ENCODE peak calls at places on chromosomes 5 and 9, in four cellular contexts. One of them, this sample, is unnamed.
A peak's percentile ranks its signal among the peaks of the same experiment; 100 is the strongest.

GRCh38 chr5:41763096-41763495 is 107.1 kb downstream of the OXCT1 start:
- DNase-seq in ovary: no peak
- DNase-seq in sigmoid colon: no peak
- DNase-seq in SK-N-SH: no peak
- DNase-seq in this sample: no peak

GRCh38 chr5:59779453-59779852 is 114.1 kb downstream of the PDE4D start:
- DNase-seq in sigmoid colon: no peak
- DNase-seq in ovary: no peak
- DNase-seq in SK-N-SH: no peak
- DNase-seq in this sample: no peak

GRCh38 chr9:70641031-70641430 is 226.6 kb upstream of the KLF9 start:
- DNase-seq in SK-N-SH: no peak
- DNase-seq in sigmoid colon: no peak
- DNase-seq in ovary: no peak
- DNase-seq in this sample: no peak

GRCh38 chr9:90287567-90288274 is 354.9 kb downstream of the DIRAS2 start:
- DNase-seq in sigmoid colon: no peak
- DNase-seq in ovary: no peak
- DNase-seq in SK-N-SH: no peak
- DNase-seq in this sample: peak; percentile 39

GRCh38 chr5:74919487-74919886 is 53.3 kb upstream of the FAM169A start:
- DNase-seq in sigmoid colon: no peak
- DNase-seq in SK-N-SH: peak; percentile 69
- DNase-seq in ovary: no peak
- DNase-seq in this sample: no peak

GRCh38 chr9:100191264-100191663 is 92.2 kb downstream of the INVS start:
- DNase-seq in SK-N-SH: no peak
- DNase-seq in ovary: no peak
- DNase-seq in sigmoid colon: no peak
- DNase-seq in this sample: no peak

GRCh38 chr9:129614932-129615331 is 6.0 kb downstream of the C9orf50 start:
- DNase-seq in sigmoid colon: no peak
- DNase-seq in ovary: no peak
- DNase-seq in SK-N-SH: no peak
- DNase-seq in this sample: no peak

GRCh38 chr9:79120533-79121315 is 451.0 kb upstream of the TLE4 start:
- DNase-seq in sigmoid colon: no peak
- DNase-seq in SK-N-SH: no peak
- DNase-seq in ovary: no peak
- DNase-seq in this sample: no peak

GRCh38 chr9:27539479-27540441 is 10.1 kb upstream of the MOB3B start:
- DNase-seq in ovary: peak; percentile 58
- DNase-seq in sigmoid colon: peak; percentile 83
- DNase-seq in SK-N-SH: no peak
- DNase-seq in this sample: peak; percentile 15

GRCh38 chr5:60738461-60738860 is 38.5 kb upstream of the DEPDC1B start:
- DNase-seq in SK-N-SH: no peak
- DNase-seq in ovary: no peak
- DNase-seq in sigmoid colon: no peak
- DNase-seq in this sample: no peak

GRCh38 chr9:134396258-134396742 is 70.0 kb downstream of the RXRA start:
- DNase-seq in SK-N-SH: no peak
- DNase-seq in sigmoid colon: no peak
- DNase-seq in ovary: no peak
- DNase-seq in this sample: peak; percentile 51

GRCh38 chr5:17365326-17365725 is 132.7 kb upstream of the TAF11L2 start:
- DNase-seq in ovary: no peak
- DNase-seq in sigmoid colon: no peak
- DNase-seq in SK-N-SH: no peak
- DNase-seq in this sample: no peak

GRCh38 chr9:9102295-9102694 is 1302.7 kb upstream of the DMAC1 start:
- DNase-seq in SK-N-SH: peak; percentile 1
- DNase-seq in sigmoid colon: no peak
- DNase-seq in ovary: no peak
- DNase-seq in this sample: no peak

GRCh38 chr5:58060971-58061370 is 398.9 kb downstream of the PLK2 start:
- DNase-seq in sigmoid colon: no peak
- DNase-seq in ovary: no peak
- DNase-seq in SK-N-SH: no peak
- DNase-seq in this sample: no peak

GRCh38 chr9:123438821-123439220 is 82.8 kb downstream of the CRB2 start:
- DNase-seq in sigmoid colon: no peak
- DNase-seq in ovary: no peak
- DNase-seq in SK-N-SH: no peak
- DNase-seq in this sample: no peak

GRCh38 chr5:31861601-31862000 is 222.7 kb downstream of the PDZD2 start:
- DNase-seq in ovary: no peak
- DNase-seq in sigmoid colon: no peak
- DNase-seq in SK-N-SH: no peak
- DNase-seq in this sample: no peak

GRCh38 chr5:78320461-78320860 is 26.0 kb upstream of the AP3B1 start:
- DNase-seq in sigmoid colon: no peak
- DNase-seq in SK-N-SH: peak; percentile 26
- DNase-seq in ovary: no peak
- DNase-seq in this sample: no peak

GRCh38 chr5:179668404-179668803 is 12.4 kb downstream of the CBY3 start:
- DNase-seq in SK-N-SH: peak; percentile 52
- DNase-seq in ovary: no peak
- DNase-seq in sigmoid colon: no peak
- DNase-seq in this sample: peak; percentile 19

GRCh38 chr5:38607930-38608545 is 51.6 kb upstream of the LIFR start:
- DNase-seq in sigmoid colon: no peak
- DNase-seq in SK-N-SH: no peak
- DNase-seq in ovary: no peak
- DNase-seq in this sample: no peak

GRCh38 chr9:89753472-89754055 is 148.8 kb downstream of the GADD45G start:
- DNase-seq in ovary: no peak
- DNase-seq in SK-N-SH: no peak
- DNase-seq in sigmoid colon: no peak
- DNase-seq in this sample: no peak

GRCh38 chr9:134229466-134230091 is 65.2 kb upstream of the RNU6ATAC start:
- DNase-seq in SK-N-SH: no peak
- DNase-seq in ovary: no peak
- DNase-seq in sigmoid colon: no peak
- DNase-seq in this sample: no peak

GRCh38 chr9:17272510-17272909 is 137.7 kb downstream of the CNTLN start:
- DNase-seq in SK-N-SH: no peak
- DNase-seq in ovary: no peak
- DNase-seq in sigmoid colon: no peak
- DNase-seq in this sample: no peak

GRCh38 chr5:33772276-33772990 is 119.4 kb downstream of the ADAMTS12 start:
- DNase-seq in sigmoid colon: no peak
- DNase-seq in SK-N-SH: no peak
- DNase-seq in ovary: no peak
- DNase-seq in this sample: no peak

GRCh38 chr9:16809912-16810610 is 60.4 kb downstream of the BNC2 start:
- DNase-seq in sigmoid colon: no peak
- DNase-seq in SK-N-SH: no peak
- DNase-seq in ovary: no peak
- DNase-seq in this sample: no peak

GRCh38 chr5:61290815-61291214 is 41.2 kb upstream of the ZSWIM6 start:
- DNase-seq in SK-N-SH: no peak
- DNase-seq in sigmoid colon: peak; percentile 73
- DNase-seq in ovary: no peak
- DNase-seq in this sample: peak; percentile 72

GRCh38 chr5:127871448-127872153 is 168.4 kb downstream of the CCDC192 start:
- DNase-seq in SK-N-SH: no peak
- DNase-seq in sigmoid colon: no peak
- DNase-seq in ovary: no peak
- DNase-seq in this sample: no peak

GRCh38 chr9:129281506-129282145 is 103.6 kb upstream of the IER5L start:
- DNase-seq in sigmoid colon: peak; percentile 58
- DNase-seq in SK-N-SH: no peak
- DNase-seq in ovary: peak; percentile 12
- DNase-seq in this sample: peak; percentile 4

GRCh38 chr5:132411382-132411925 is 41.9 kb downstream of the SLC22A5 start:
- DNase-seq in sigmoid colon: no peak
- DNase-seq in SK-N-SH: no peak
- DNase-seq in ovary: no peak
- DNase-seq in this sample: peak; percentile 58

GRCh38 chr5:148401604-148402003 is 17.8 kb downstream of the FBXO38 start:
- DNase-seq in sigmoid colon: no peak
- DNase-seq in SK-N-SH: no peak
- DNase-seq in ovary: no peak
- DNase-seq in this sample: no peak

GRCh38 chr5:15691536-15691935 is 191.6 kb downstream of the FBXL7 start:
- DNase-seq in ovary: no peak
- DNase-seq in sigmoid colon: no peak
- DNase-seq in SK-N-SH: no peak
- DNase-seq in this sample: no peak

GRCh38 chr5:15695171-15695676 is 195.2 kb downstream of the FBXL7 start:
- DNase-seq in SK-N-SH: no peak
- DNase-seq in sigmoid colon: no peak
- DNase-seq in ovary: peak; percentile 29
- DNase-seq in this sample: no peak

GRCh38 chr5:15693933-15694332 is 194.0 kb downstream of the FBXL7 start:
- DNase-seq in sigmoid colon: no peak
- DNase-seq in SK-N-SH: no peak
- DNase-seq in ovary: no peak
- DNase-seq in this sample: no peak

GRCh38 chr5:15693036-15693728 is 193.2 kb downstream of the FBXL7 start:
- DNase-seq in SK-N-SH: no peak
- DNase-seq in ovary: no peak
- DNase-seq in sigmoid colon: no peak
- DNase-seq in this sample: no peak

DNA sequence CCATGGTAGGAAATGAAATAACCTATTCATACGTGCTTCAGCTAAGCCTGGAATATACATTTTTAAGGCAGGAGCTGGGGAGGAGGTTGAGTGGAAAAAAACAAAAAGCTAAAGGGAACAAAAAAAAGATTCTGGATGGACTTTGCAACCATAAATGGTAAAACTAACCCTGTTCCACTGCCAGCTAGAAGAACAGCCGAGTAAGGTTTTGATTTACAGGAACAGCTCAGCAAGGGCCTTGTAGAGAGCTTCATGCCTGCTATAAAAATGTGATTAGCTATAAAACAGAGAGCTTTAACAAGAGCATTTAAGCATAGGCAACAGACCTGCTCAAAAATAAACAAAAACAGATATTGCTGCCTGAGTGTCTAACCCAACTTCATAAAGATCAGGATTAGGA is 194.7 kb downstream of the FBXL7 start:
- DNase-seq in ovary: no peak
- DNase-seq in sigmoid colon: no peak
- DNase-seq in SK-N-SH: no peak
- DNase-seq in this sample: no peak
- TF ChIP-seq EP300 in ovary: no peak
- TF ChIP-seq EP300 in sigmoid colon: no peak
- TF ChIP-seq EP300 in SK-N-SH: no peak
- TF ChIP-seq EP300 in this sample: no peak

DNA sequence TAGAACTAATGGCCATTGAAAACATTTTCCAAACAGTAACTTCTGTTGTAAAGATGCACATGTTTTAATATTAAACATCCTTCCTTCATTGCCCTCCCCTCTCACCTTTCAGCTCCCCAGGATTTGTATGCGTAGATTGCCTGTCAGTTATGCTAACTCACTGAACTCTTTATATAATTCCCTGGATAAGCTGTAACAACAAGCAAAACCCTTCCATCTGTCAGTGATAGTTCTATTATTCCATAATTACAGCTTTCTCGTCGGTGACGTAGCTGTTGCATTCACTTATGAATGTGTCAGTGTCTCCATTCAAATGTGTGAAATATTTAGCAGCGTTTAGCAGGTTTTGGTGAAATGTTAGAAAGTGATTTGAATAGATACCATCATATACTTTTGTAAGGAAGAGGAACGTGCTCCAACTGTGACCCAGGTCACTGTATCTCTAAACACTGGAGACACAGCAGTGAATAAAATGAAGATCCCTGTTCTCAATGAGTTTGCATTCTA is 45.2 kb downstream of the PIP5K1B start:
- DNase-seq in ovary: no peak
- DNase-seq in SK-N-SH: no peak
- DNase-seq in sigmoid colon: no peak
- DNase-seq in this sample: no peak
- TF ChIP-seq EP300 in ovary: no peak
- TF ChIP-seq EP300 in SK-N-SH: no peak
- TF ChIP-seq EP300 in sigmoid colon: no peak
- TF ChIP-seq EP300 in this sample: no peak

DNA sequence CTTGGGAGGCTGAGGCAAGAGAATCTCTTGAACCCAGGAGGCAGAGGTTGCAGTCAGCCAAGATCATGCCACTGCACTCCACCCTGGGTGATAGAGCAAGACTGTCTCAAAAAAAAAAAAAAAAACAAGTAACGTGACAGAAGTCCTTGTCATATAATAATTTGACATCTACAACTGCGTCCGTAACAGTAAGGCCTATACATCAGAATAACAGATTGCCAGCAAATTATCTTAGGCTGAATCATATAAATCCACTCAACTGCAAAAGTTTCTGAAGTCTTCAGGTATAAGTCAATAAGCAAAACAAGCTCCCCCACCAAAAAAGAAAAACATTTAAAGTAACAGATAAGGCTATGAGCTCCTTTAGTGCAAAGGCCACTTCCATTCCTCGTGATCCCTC is 3.3 kb downstream of the MAPKAP1 start:
- DNase-seq in SK-N-SH: no peak
- DNase-seq in ovary: no peak
- DNase-seq in sigmoid colon: no peak
- DNase-seq in this sample: no peak
- TF ChIP-seq EP300 in SK-N-SH: no peak
- TF ChIP-seq EP300 in ovary: no peak
- TF ChIP-seq EP300 in sigmoid colon: no peak
- TF ChIP-seq EP300 in this sample: no peak

GRCh38 chr5:173924899-173925298 is 36.8 kb downstream of the CPEB4 start:
- DNase-seq in ovary: no peak
- DNase-seq in sigmoid colon: no peak
- DNase-seq in SK-N-SH: no peak
- DNase-seq in this sample: no peak

GRCh38 chr5:173923236-173924104 is 35.3 kb downstream of the CPEB4 start:
- DNase-seq in ovary: no peak
- DNase-seq in sigmoid colon: no peak
- DNase-seq in SK-N-SH: no peak
- DNase-seq in this sample: no peak

GRCh38 chr5:173925449-173926071 is 37.4 kb downstream of the CPEB4 start:
- DNase-seq in SK-N-SH: no peak
- DNase-seq in ovary: peak; percentile 19
- DNase-seq in sigmoid colon: no peak
- DNase-seq in this sample: peak; percentile 55

GRCh38 chr5:173928871-173929574 is 40.9 kb downstream of the CPEB4 start:
- DNase-seq in SK-N-SH: no peak
- DNase-seq in ovary: no peak
- DNase-seq in sigmoid colon: no peak
- DNase-seq in this sample: no peak

GRCh38 chr5:173926359-173926758 is 38.2 kb downstream of the CPEB4 start:
- DNase-seq in sigmoid colon: no peak
- DNase-seq in SK-N-SH: no peak
- DNase-seq in ovary: no peak
- DNase-seq in this sample: no peak
- TF ChIP-seq EP300 in sigmoid colon: peak; percentile 31
- TF ChIP-seq EP300 in SK-N-SH: no peak
- TF ChIP-seq EP300 in ovary: peak; percentile 17
- TF ChIP-seq EP300 in this sample: no peak

GRCh38 chr5:107134931-107135330 is 535.8 kb downstream of the EFNA5 start:
- DNase-seq in ovary: no peak
- DNase-seq in sigmoid colon: no peak
- DNase-seq in SK-N-SH: no peak
- DNase-seq in this sample: no peak
- TF ChIP-seq EP300 in ovary: no peak
- TF ChIP-seq EP300 in sigmoid colon: no peak
- TF ChIP-seq EP300 in SK-N-SH: no peak
- TF ChIP-seq EP300 in this sample: no peak

GRCh38 chr5:145385276-145385675 is 449.9 kb downstream of the PRELID2 start:
- DNase-seq in SK-N-SH: no peak
- DNase-seq in ovary: no peak
- DNase-seq in sigmoid colon: no peak
- DNase-seq in this sample: no peak

GRCh38 chr5:145389047-145389446 is 446.1 kb downstream of the PRELID2 start:
- DNase-seq in sigmoid colon: no peak
- DNase-seq in ovary: no peak
- DNase-seq in SK-N-SH: no peak
- DNase-seq in this sample: no peak
- TF ChIP-seq EP300 in sigmoid colon: no peak
- TF ChIP-seq EP300 in ovary: no peak
- TF ChIP-seq EP300 in SK-N-SH: no peak
- TF ChIP-seq EP300 in this sample: no peak